ENCODE peak calls at places on chromosomes 12 and 14, in seven cellular contexts. T is lower lobe of right lung; F is activated CD8-positive, alpha-beta memory T cell treated with anti-CD3 and anti-CD28 coated beads, Interleukin-2, amount 10 ng/mL, durations not matched to agents 7 days and 5 days; O is H4; B is astrocyte of the spinal cord; S is mucosa of gallbladder; K is substantia nigra. W is an unnamed sample.

GRCh38 chr14:68000516-68000915 is 180.9 kb downstream of the RAD51B start:
- DNase-seq in T (no peak), F (no peak), O (no peak), B (no peak), S (no peak), K (no peak), W (no peak)

GRCh38 chr12:59403259-59403932 is 192.4 kb upstream of the SLC16A7 start:
- DNase-seq in T (no peak), F (no peak), O (peak), B (peak), S (peak), K (peak), W (peak)

GRCh38 chr14:87896393-87897380 is 96.3 kb downstream of the GALC start:
- DNase-seq in T (no peak), F (no peak), O (peak), B (peak), S (no peak), K (no peak), W (no peak)

GRCh38 chr12:59431266-59431665 is 164.6 kb upstream of the SLC16A7 start:
- DNase-seq in T (no peak), F (no peak), O (no peak), B (no peak), S (no peak), K (no peak), W (no peak)

GRCh38 chr14:74579447-74580274 is 32.4 kb downstream of the LTBP2 start:
- DNase-seq in T (no peak), F (no peak), O (peak), B (peak), S (no peak), K (no peak), W (peak)

GRCh38 chr14:82075566-82075965 is 541.9 kb upstream of the SEL1L start:
- DNase-seq in T (no peak), F (no peak), O (peak), B (no peak), S (peak), K (no peak), W (peak)

GRCh38 chr12:100163416-100164152 is 20.9 kb upstream of the BLTP3B start:
- DNase-seq in T (peak), F (peak), O (peak), B (peak), S (peak), K (peak), W (peak)

GRCh38 chr12:27474344-27474743 is 27.8 kb downstream of the SMCO2 start:
- DNase-seq in T (no peak), F (no peak), O (peak), B (peak), S (no peak), K (no peak), W (no peak)

GRCh38 chr14:85241022-85241880 is 288.7 kb upstream of the FLRT2 start:
- DNase-seq in T (no peak), F (no peak), O (peak), B (peak), S (no peak), K (no peak), W (no peak)

GRCh38 chr12:106321139-106321850 is 18.8 kb downstream of the TCP11L2 start:
- DNase-seq in T (no peak), F (no peak), O (no peak), B (no peak), S (no peak), K (no peak), W (peak)

GRCh38 chr14:52355526-52355925 is 41.4 kb downstream of the PTGER2 start:
- DNase-seq in T (no peak), F (no peak), O (no peak), B (no peak), S (no peak), K (no peak), W (no peak)

GRCh38 chr14:23402296-23403138 is 5.6 kb downstream of the MYH6 start:
- DNase-seq in T (no peak), F (no peak), O (no peak), B (no peak), S (no peak), K (no peak), W (peak)

W was measured in Right ventricle myocardium superior.